ENCODE peak calls at places on chromosomes 16 and 17, in five cellular contexts. One of them, this sample, is unnamed.

GRCh38 chr16:26765087-26765486 is 301.6 kb upstream of the C16orf82 start:
- DNase-seq in dermis blood vessel endothelial cell: no peak
- DNase-seq in CD8-positive, alpha-beta T cell: no peak
- DNase-seq in GM04503: no peak
- DNase-seq in T-helper 1 cell: no peak
- DNase-seq in this sample: no peak

GRCh38 chr17:44108440-44109311 is 14.8 kb downstream of the HDAC5 start:
- DNase-seq in dermis blood vessel endothelial cell: peak
- DNase-seq in CD8-positive, alpha-beta T cell: no peak
- DNase-seq in GM04503: peak
- DNase-seq in T-helper 1 cell: no peak
- DNase-seq in this sample: no peak

GRCh38 chr16:19851476-19851875 is 33.2 kb downstream of the GPRC5B start:
- DNase-seq in dermis blood vessel endothelial cell: no peak
- DNase-seq in CD8-positive, alpha-beta T cell: no peak
- DNase-seq in GM04503: no peak
- DNase-seq in T-helper 1 cell: no peak
- DNase-seq in this sample: peak

GRCh38 chr16:57801098-57801855 is 1.0 kb downstream of the KIFC3 start:
- DNase-seq in dermis blood vessel endothelial cell: peak
- DNase-seq in CD8-positive, alpha-beta T cell: no peak
- DNase-seq in GM04503: peak
- DNase-seq in T-helper 1 cell: no peak
- DNase-seq in this sample: no peak

GRCh38 chr17:1765576-1765975 is 3.7 kb downstream of the SERPINF1 start:
- DNase-seq in dermis blood vessel endothelial cell: no peak
- DNase-seq in CD8-positive, alpha-beta T cell: no peak
- DNase-seq in GM04503: no peak
- DNase-seq in T-helper 1 cell: no peak
- DNase-seq in this sample: no peak

GRCh38 chr17:5516060-5516792 is 29.9 kb downstream of the MIS12 start:
- DNase-seq in dermis blood vessel endothelial cell: peak
- DNase-seq in CD8-positive, alpha-beta T cell: no peak
- DNase-seq in GM04503: peak
- DNase-seq in T-helper 1 cell: no peak
- DNase-seq in this sample: no peak

GRCh38 chr16:995087-995486 is 13.5 kb downstream of the SOX8 start:
- DNase-seq in dermis blood vessel endothelial cell: peak
- DNase-seq in CD8-positive, alpha-beta T cell: no peak
- DNase-seq in GM04503: no peak
- DNase-seq in T-helper 1 cell: no peak
- DNase-seq in this sample: no peak

GRCh38 chr17:72775914-72776313 is 316.6 kb downstream of the SLC39A11 start:
- DNase-seq in dermis blood vessel endothelial cell: no peak
- DNase-seq in CD8-positive, alpha-beta T cell: no peak
- DNase-seq in GM04503: no peak
- DNase-seq in T-helper 1 cell: no peak
- DNase-seq in this sample: no peak

GRCh38 chr16:70689970-70690905 is 4.4 kb upstream of the MTSS2 start:
- DNase-seq in dermis blood vessel endothelial cell: no peak
- DNase-seq in CD8-positive, alpha-beta T cell: no peak
- DNase-seq in GM04503: no peak
- DNase-seq in T-helper 1 cell: no peak
- DNase-seq in this sample: no peak

GRCh38 chr17:2173005-2173404 is 118.1 kb downstream of the HIC1 start:
- DNase-seq in dermis blood vessel endothelial cell: peak
- DNase-seq in CD8-positive, alpha-beta T cell: no peak
- DNase-seq in GM04503: no peak
- DNase-seq in T-helper 1 cell: no peak
- DNase-seq in this sample: no peak

GRCh38 chr16:57194512-57194911 is 8.4 kb downstream of the RSPRY1 start:
- DNase-seq in dermis blood vessel endothelial cell: peak
- DNase-seq in CD8-positive, alpha-beta T cell: no peak
- DNase-seq in GM04503: peak
- DNase-seq in T-helper 1 cell: no peak
- DNase-seq in this sample: no peak

GRCh38 chr17:41133880-41134735 is 6.2 kb downstream of the KRTAP4-6 start:
- DNase-seq in dermis blood vessel endothelial cell: no peak
- DNase-seq in CD8-positive, alpha-beta T cell: no peak
- DNase-seq in GM04503: no peak
- DNase-seq in T-helper 1 cell: no peak
- DNase-seq in this sample: no peak

GRCh38 chr17:82101767-82102679 is 4.0 kb upstream of the FASN start:
- DNase-seq in dermis blood vessel endothelial cell: no peak
- DNase-seq in CD8-positive, alpha-beta T cell: no peak
- DNase-seq in GM04503: no peak
- DNase-seq in T-helper 1 cell: no peak
- DNase-seq in this sample: no peak

GRCh38 chr17:18185391-18185790 is 1.8 kb downstream of the ALKBH5 start:
- DNase-seq in dermis blood vessel endothelial cell: peak
- DNase-seq in CD8-positive, alpha-beta T cell: no peak
- DNase-seq in GM04503: no peak
- DNase-seq in T-helper 1 cell: no peak
- DNase-seq in this sample: no peak

GRCh38 chr17:37506678-37507077 is 17.0 kb downstream of the DUSP14 start:
- DNase-seq in dermis blood vessel endothelial cell: peak
- DNase-seq in CD8-positive, alpha-beta T cell: no peak
- DNase-seq in GM04503: no peak
- DNase-seq in T-helper 1 cell: no peak
- DNase-seq in this sample: no peak

GRCh38 chr16:25108054-25108453 is 3.5 kb upstream of the LCMT1 start:
- DNase-seq in dermis blood vessel endothelial cell: no peak
- DNase-seq in CD8-positive, alpha-beta T cell: peak
- DNase-seq in GM04503: no peak
- DNase-seq in T-helper 1 cell: peak
- DNase-seq in this sample: no peak

GRCh38 chr16:83917152-83918120 is 18.5 kb downstream of the MLYCD start:
- DNase-seq in dermis blood vessel endothelial cell: no peak
- DNase-seq in CD8-positive, alpha-beta T cell: no peak
- DNase-seq in GM04503: no peak
- DNase-seq in T-helper 1 cell: no peak
- DNase-seq in this sample: no peak

GRCh38 chr17:51427259-51428255 is 167.2 kb downstream of the UTP18 start:
- DNase-seq in dermis blood vessel endothelial cell: no peak
- DNase-seq in CD8-positive, alpha-beta T cell: peak
- DNase-seq in GM04503: no peak
- DNase-seq in T-helper 1 cell: peak
- DNase-seq in this sample: no peak

GRCh38 chr16:53056528-53056881 is 1.7 kb downstream of the CHD9 start:
- DNase-seq in dermis blood vessel endothelial cell: peak
- DNase-seq in CD8-positive, alpha-beta T cell: no peak
- DNase-seq in GM04503: no peak
- DNase-seq in T-helper 1 cell: no peak
- DNase-seq in this sample: no peak

GRCh38 chr17:46772013-46772878 is 46.2 kb downstream of the WNT3 start:
- DNase-seq in dermis blood vessel endothelial cell: peak
- DNase-seq in CD8-positive, alpha-beta T cell: peak
- DNase-seq in GM04503: no peak
- DNase-seq in T-helper 1 cell: no peak
- DNase-seq in this sample: no peak

GRCh38 chr16:56625140-56625942 is at the start of gene MT1E:
- DNase-seq in dermis blood vessel endothelial cell: peak
- DNase-seq in CD8-positive, alpha-beta T cell: no peak
- DNase-seq in GM04503: no peak
- DNase-seq in T-helper 1 cell: no peak
- DNase-seq in this sample: peak

GRCh38 chr17:20774472-20775135 is 195.1 kb downstream of the CDRT15L2 start:
- DNase-seq in dermis blood vessel endothelial cell: no peak
- DNase-seq in CD8-positive, alpha-beta T cell: no peak
- DNase-seq in GM04503: no peak
- DNase-seq in T-helper 1 cell: no peak
- DNase-seq in this sample: no peak

GRCh38 chr16:67277999-67278772 is 1.1 kb upstream of the PLEKHG4 start:
- DNase-seq in dermis blood vessel endothelial cell: peak
- DNase-seq in CD8-positive, alpha-beta T cell: no peak
- DNase-seq in GM04503: peak
- DNase-seq in T-helper 1 cell: no peak
- DNase-seq in this sample: no peak